ENCODE peak calls at places on chromosomes 6 and 20, in four cellular contexts. X is SK-N-SH, P is sigmoid colon, T is upper lobe of left lung. U is an unnamed sample.

GRCh38 chr6:61909541-61909940 is 376.5 kb downstream of the KHDRBS2 start:
- DNase-seq in T (no peak), X (no peak), P (no peak), U (no peak)

GRCh38 chr6:4997862-4998261 is 6.0 kb downstream of the RPP40 start:
- DNase-seq in T (no peak), P (no peak), X (no peak), U (no peak)

GRCh38 chr6:169950558-169950957 is 199.1 kb downstream of the ERMARD start:
- DNase-seq in X (no peak), T (no peak), P (no peak), U (no peak)

GRCh38 chr6:166582258-166582657 is 4.2 kb downstream of the RAMACL start:
- DNase-seq in P (no peak), T (no peak), X (no peak), U (no peak)

GRCh38 chr6:31354788-31355539 is 2.0 kb downstream of the HLA-B start:
- DNase-seq in T (no peak), X (no peak), P (no peak), U (no peak)

GRCh38 chr20:26276811-26277210 is 580.2 kb upstream of the ZNF337 start:
- DNase-seq in X (peak; percentile 50), T (no peak), P (peak; percentile 53), U (no peak)

GRCh38 chr20:24362080-24362479 is 107.3 kb upstream of the SYNDIG1 start:
- DNase-seq in P (no peak), X (no peak), T (no peak), U (no peak)

GRCh38 chr6:105120570-105120969 is 59.2 kb downstream of the POPDC3 start:
- DNase-seq in T (no peak), X (no peak), P (no peak), U (no peak)

GRCh38 chr6:153511896-153512496 is 380.9 kb upstream of the RGS17 start:
- DNase-seq in X (peak; percentile 9), T (no peak), P (no peak), U (no peak)

GRCh38 chr6:48535569-48535968 is 424.6 kb upstream of the PTCHD4 start:
- DNase-seq in X (no peak), T (no peak), P (no peak), U (no peak)

GRCh38 chr6:45199554-45199953 is 128.6 kb upstream of the RUNX2 start:
- DNase-seq in T (no peak), X (no peak), P (no peak), U (no peak)

GRCh38 chr20:43584448-43585138 is 6.1 kb upstream of the IFT52 start:
- DNase-seq in X (no peak), T (peak; percentile 65), P (no peak), U (no peak)

GRCh38 chr20:36091561-36092423 is 62.7 kb upstream of the EPB41L1 start:
- DNase-seq in P (no peak), X (no peak), T (no peak), U (no peak)

GRCh38 chr6:117591405-117591804 is 10.9 kb downstream of the GOPC start:
- DNase-seq in X (no peak), T (no peak), P (no peak), U (no peak)

GRCh38 chr6:43910638-43911353 is 140.8 kb downstream of the VEGFA start:
- DNase-seq in X (no peak), P (no peak), T (no peak), U (no peak)

GRCh38 chr6:163355471-163355991 is 59.0 kb upstream of the QKI start:
- DNase-seq in P (peak; percentile 82), X (peak; percentile 36), T (peak; percentile 42), U (no peak)

GRCh38 chr6:112717401-112717800 is 370.3 kb downstream of the RFPL4B start:
- DNase-seq in X (no peak), P (no peak), T (no peak), U (no peak)

GRCh38 chr6:157946865-157947532 is 34.7 kb upstream of the SYNJ2 start:
- DNase-seq in P (no peak), T (no peak), X (peak; percentile 40), U (no peak)

GRCh38 chr6:157688275-157688959 is 134.6 kb upstream of the SNX9 start:
- DNase-seq in X (no peak), P (peak; percentile 27), T (no peak), U (no peak)

GRCh38 chr6:130107710-130108109 is 89.3 kb downstream of the L3MBTL3 start:
- DNase-seq in P (no peak), T (no peak), X (no peak), U (no peak)

GRCh38 chr6:130111031-130111430 is 92.7 kb downstream of the L3MBTL3 start:
- DNase-seq in P (no peak), T (no peak), X (no peak), U (no peak)

DNA sequence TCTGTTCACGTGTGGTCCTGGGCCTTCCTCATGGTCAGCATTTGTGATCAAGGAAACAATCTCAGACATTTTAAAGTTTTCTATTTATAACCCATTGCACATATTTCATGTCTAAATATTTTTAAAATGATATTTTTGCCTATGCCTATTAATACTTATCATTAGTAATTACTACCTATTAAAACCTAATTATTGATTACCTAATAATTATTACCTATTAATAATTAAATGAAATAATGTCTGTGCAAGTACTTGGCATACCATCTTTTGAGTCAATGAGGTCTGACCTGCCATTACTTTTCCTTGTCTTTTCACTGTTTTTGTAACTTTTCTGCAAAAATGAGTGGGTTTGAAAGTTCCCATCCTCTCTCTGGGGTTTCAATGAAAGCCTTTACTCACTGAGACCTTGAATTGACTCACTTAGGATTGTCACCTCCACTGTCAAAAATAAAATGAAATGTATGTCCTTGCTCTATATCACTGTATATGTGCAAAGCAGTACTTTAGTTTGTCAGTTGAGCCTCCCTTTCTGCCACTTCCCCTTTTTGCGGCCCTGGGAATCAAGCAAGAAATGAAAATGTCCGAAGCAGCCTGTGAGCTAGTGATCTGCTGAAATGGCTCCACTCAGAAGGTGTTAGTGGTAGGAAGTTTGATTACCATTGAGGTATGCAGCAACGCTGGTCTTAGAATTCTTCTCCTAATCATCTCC is 87.8 kb downstream of the L3MBTL3 start:
- DNase-seq in X (no peak), T (no peak), P (no peak), U (no peak)
- TF ChIP-seq EP300 in X (no peak), T (no peak), P (no peak), U (no peak)

GRCh38 chr20:52941803-52942202 is 30.4 kb upstream of the TSHZ2 start:
- DNase-seq in T (no peak), X (no peak), P (no peak), U (no peak)

GRCh38 chr20:52936368-52936986 is 35.7 kb upstream of the TSHZ2 start:
- DNase-seq in T (no peak), P (no peak), X (no peak), U (no peak)

GRCh38 chr20:52943185-52943841 is 28.8 kb upstream of the TSHZ2 start:
- DNase-seq in P (no peak), T (no peak), X (no peak), U (no peak)

GRCh38 chr20:52933867-52934266 is 38.3 kb upstream of the TSHZ2 start:
- DNase-seq in T (no peak), P (no peak), X (no peak), U (no peak)

DNA sequence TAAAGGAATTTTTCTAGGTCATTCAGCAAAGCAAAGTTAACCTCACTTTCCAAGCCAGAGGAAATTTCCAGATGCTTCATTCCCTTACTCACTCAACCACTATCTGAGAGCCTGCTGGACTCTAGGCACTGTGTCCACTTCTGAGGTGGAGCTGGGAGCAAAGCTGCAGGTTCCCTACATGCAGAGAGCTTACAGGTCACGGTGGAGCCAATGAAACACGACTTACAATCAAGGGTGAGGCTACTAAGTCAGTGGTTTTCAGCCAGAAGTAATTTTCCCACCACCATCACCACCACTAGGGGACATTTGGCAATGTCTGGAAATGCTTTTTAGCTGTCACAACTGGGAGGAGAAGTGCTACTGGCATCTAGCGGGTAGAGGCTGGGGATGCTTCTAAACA is 34.5 kb upstream of the TSHZ2 start:
- DNase-seq in X (no peak), P (no peak), T (no peak), U (no peak)
- TF ChIP-seq CTCF in X (no peak), P (no peak), T (no peak), U (no peak)

GRCh38 chr6:25342784-25343183 is 63.6 kb downstream of the CARMIL1 start:
- DNase-seq in P (no peak), T (no peak), X (peak; percentile 33), U (no peak)
- TF ChIP-seq EP300 in P (no peak), T (no peak), X (peak; percentile 75), U (no peak)

DNA sequence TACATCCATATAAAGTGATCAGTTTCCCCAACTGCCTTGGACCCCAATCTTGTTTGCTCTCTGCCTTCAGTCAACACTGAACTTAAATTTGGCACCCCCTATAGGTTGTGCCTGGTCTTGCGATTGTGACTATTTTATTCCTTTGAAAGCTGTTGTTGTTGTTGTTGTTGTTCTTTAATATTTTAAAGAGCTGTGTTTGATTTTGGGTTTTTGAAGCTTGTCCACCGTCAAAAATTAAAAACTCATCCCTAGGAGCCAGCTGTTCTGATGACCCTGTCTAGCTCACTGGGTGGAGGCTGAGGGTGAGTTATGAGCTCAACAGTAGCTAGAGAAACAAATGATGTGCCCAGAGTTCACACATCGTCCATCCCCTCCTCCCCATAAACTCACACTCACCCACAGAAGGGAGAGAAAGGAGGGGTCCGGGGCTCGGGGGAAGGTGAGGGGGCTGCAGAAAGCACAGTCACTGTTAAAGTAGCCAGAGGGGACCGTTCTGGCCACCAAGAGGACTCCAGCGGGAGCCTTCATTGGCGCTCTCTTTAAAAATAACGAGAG is 4.0 kb downstream of the SIM1 start:
- DNase-seq in X (no peak), P (no peak), T (no peak), U (no peak)
- TF ChIP-seq CTCF in X (peak; percentile 60), P (no peak), T (no peak), U (no peak)

DNA sequence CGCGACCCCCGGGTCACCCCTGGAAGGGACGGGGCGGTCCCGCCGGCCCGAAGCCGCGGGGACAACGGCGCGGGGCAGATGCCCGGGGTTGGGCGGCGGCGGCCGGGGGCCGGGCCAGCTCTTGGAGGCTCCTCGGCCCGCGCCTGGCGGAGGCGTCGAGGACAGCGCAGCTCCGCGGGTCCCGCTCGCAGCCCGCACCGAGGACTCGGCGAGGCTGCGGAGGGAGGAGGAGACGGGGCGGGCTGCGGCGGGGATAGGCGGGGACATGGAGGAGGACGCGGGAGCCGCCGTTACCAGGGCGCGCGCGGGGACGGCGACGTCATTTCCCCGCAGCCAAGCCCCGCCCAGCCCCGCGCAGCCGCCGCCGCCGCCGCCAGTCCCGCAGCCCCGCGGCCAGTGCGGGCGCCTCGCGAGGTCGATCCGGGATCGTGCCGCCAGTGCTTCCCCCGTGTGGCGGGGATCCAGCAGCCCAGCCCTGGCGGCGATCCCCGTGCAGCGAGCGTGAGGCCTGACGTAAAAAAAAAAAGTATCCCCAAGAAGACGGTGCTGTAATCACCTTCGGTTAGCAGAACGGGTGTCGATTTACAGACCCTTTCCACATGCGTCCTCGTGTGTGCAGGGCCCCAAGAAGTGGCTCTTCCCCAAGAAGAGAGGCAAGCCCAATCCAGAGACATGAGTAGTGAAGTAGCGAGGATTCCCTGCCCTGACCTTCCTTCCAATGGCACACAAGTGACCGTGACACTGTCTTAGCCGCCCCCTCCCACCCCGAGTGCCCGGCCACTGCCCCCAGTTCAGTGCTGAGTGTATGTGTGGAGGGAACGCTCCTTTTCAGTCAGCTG is at the start of gene FAM184A:
- DNase-seq in X (peak; percentile 90), P (peak; percentile 82), T (peak; percentile 62), U (peak; percentile 65)
- TF ChIP-seq EP300 in X (no peak), P (no peak), T (no peak), U (no peak)

GRCh38 chr6:13717787-13718458 is 6.3 kb upstream of the RANBP9 start:
- DNase-seq in X (no peak), T (no peak), P (no peak), U (no peak)
- TF ChIP-seq CTCF in X (no peak), T (no peak), P (no peak), U (no peak)

GRCh38 chr20:53611449-53611894 is 17.8 kb upstream of the ZNF217 start:
- DNase-seq in X (peak; percentile 42), T (peak; percentile 49), P (peak; percentile 76), U (peak; percentile 37)
- TF ChIP-seq EP300 in X (peak; percentile 75), T (no peak), P (no peak), U (no peak)

U was measured in transverse colon.